ENCODE peak calls at places on chromosomes 4 and X, in six cellular contexts. P is thoracic aorta, S is LoVo, C is colonic mucosa, J is mucosa of gallbladder, Q is T-helper 2 cell. O is an unnamed sample.

GRCh38 chrX:74521961-74522833 is 92.2 kb downstream of the RLIM start:
- DNase-seq in S (no peak), J (peak), C (no peak), Q (no peak), P (no peak), O (no peak)

GRCh38 chr4:155377281-155377680 is 516 bp upstream of the MAP9 start:
- DNase-seq in Q (no peak), C (no peak), P (no peak), S (no peak), J (no peak), O (no peak)

GRCh38 chr4:41024556-41025491 is 189.5 kb downstream of the APBB2 start:
- DNase-seq in C (no peak), J (no peak), S (no peak), Q (no peak), P (no peak), O (no peak)

GRCh38 chr4:3826247-3827172 is 60.3 kb downstream of the ADRA2C start:
- DNase-seq in Q (no peak), J (no peak), P (no peak), C (no peak), S (no peak), O (no peak)

GRCh38 chrX:54358424-54359211 is 772 bp upstream of the WNK3 start:
- DNase-seq in Q (peak), J (peak), C (peak), S (no peak), P (no peak), O (peak)

GRCh38 chrX:136146614-136147319 is 566 bp upstream of the FHL1 start:
- DNase-seq in P (no peak), S (no peak), J (no peak), C (no peak), Q (no peak), O (no peak)

GRCh38 chrX:115459883-115460564 is 101.0 kb upstream of the PLS3 start:
- DNase-seq in Q (no peak), J (no peak), P (no peak), S (no peak), C (no peak), O (no peak)

GRCh38 chr4:80255374-80256095 is 10.9 kb upstream of the FGF5 start:
- DNase-seq in J (no peak), S (no peak), C (no peak), Q (no peak), P (no peak), O (no peak)

GRCh38 chrX:130676861-130677260 is 226.1 kb downstream of the ENOX2 start:
- DNase-seq in S (no peak), C (no peak), P (no peak), Q (no peak), J (peak), O (no peak)

GRCh38 chr4:43316813-43317212 is 424.3 kb downstream of the GRXCR1 start:
- DNase-seq in J (no peak), S (no peak), P (no peak), Q (no peak), C (no peak), O (no peak)

GRCh38 chr4:123564758-123565346 is 168.3 kb downstream of the SPRY1 start:
- DNase-seq in Q (no peak), S (peak), C (peak), P (no peak), J (peak), O (peak)

GRCh38 chr4:185902654-185903053 is 90.7 kb upstream of the SORBS2 start:
- DNase-seq in S (no peak), Q (no peak), J (no peak), P (no peak), C (no peak), O (no peak)

GRCh38 chr4:69718376-69719293 is 41.8 kb downstream of the SULT1B1 start:
- DNase-seq in J (no peak), S (peak), C (no peak), Q (no peak), P (no peak), O (no peak)

GRCh38 chr4:112778520-112778919 is 141.6 kb downstream of the LARP7 start:
- DNase-seq in C (no peak), P (no peak), S (no peak), J (no peak), Q (no peak), O (no peak)

GRCh38 chr4:78561677-78562076 is 10.1 kb downstream of the ANXA3 start:
- DNase-seq in P (no peak), C (no peak), S (no peak), J (no peak), Q (no peak), O (no peak)

GRCh38 chr4:48546336-48546735 is 56.3 kb downstream of the ZAR1 start:
- DNase-seq in C (no peak), S (peak), P (no peak), Q (no peak), J (no peak), O (no peak)

GRCh38 chr4:84582988-84583870 is at the start of gene CDS1:
- DNase-seq in Q (no peak), S (peak), P (no peak), C (peak), J (peak), O (peak)

GRCh38 chrX:150841466-150842197 is 56.8 kb downstream of the CD99L2 start:
- DNase-seq in S (no peak), C (no peak), J (no peak), Q (no peak), P (no peak), O (no peak)

GRCh38 chrX:154349979-154350378 is 24.5 kb downstream of the FLNA start:
- DNase-seq in S (no peak), J (no peak), C (no peak), Q (no peak), P (no peak), O (no peak)

GRCh38 chrX:13110427-13111324 is 66.3 kb upstream of the FAM9C start:
- DNase-seq in Q (no peak), C (peak), J (peak), P (no peak), S (peak), O (no peak)

GRCh38 chr4:173990879-173991231 is 292.6 kb downstream of the FBXO8 start:
- DNase-seq in P (no peak), Q (no peak), S (no peak), C (peak), J (peak), O (no peak)

GRCh38 chr4:121025540-121025939 is 46.8 kb downstream of the NDNF start:
- DNase-seq in C (no peak), J (no peak), P (no peak), Q (no peak), S (no peak), O (no peak)

O was measured in stimulated activated effector memory CD8-positive, alpha-beta T cell treated with anti-CD3 and anti-CD28 coated beads, Interleukin-12 subunit alpha, Interleukin-12 subunit beta, amount 100 ng/mL, for 72 hours.